ENCODE peak calls at places on chromosomes 6 and 20, in five cellular contexts. V is PC-9; Q is CD8-positive, alpha-beta T cell; P is upper lobe of right lung; M is activated T-cell treated with anti-CD3 and anti-CD28 coated beads for 24 hours. U is an unnamed sample.

GRCh38 chr6:125245523-125246264 is 56.1 kb downstream of the HDDC2 start:
- DNase-seq in M (no peak), Q (no peak), P (no peak), V (peak), U (no peak)

GRCh38 chr20:47727170-47727880 is 58.0 kb downstream of the SULF2 start:
- DNase-seq in Q (peak), M (peak), V (no peak), P (peak), U (peak)

GRCh38 chr6:79898076-79898475 is 49.3 kb downstream of the ELOVL4 start:
- DNase-seq in V (no peak), P (no peak), Q (no peak), M (no peak), U (no peak)

GRCh38 chr20:23884136-23884770 is 4.7 kb upstream of the CST5 start:
- DNase-seq in M (no peak), Q (no peak), P (no peak), V (peak), U (no peak)

GRCh38 chr6:33851959-33852358 is 48.2 kb upstream of the MLN start:
- DNase-seq in M (no peak), V (no peak), Q (peak), P (no peak), U (no peak)

GRCh38 chr20:10398834-10399369 is 35.1 kb downstream of the MKKS start:
- DNase-seq in M (no peak), P (no peak), Q (no peak), V (no peak), U (no peak)

GRCh38 chr6:90397929-90398674 is 101.5 kb upstream of the BACH2 start:
- DNase-seq in V (peak), Q (peak), P (no peak), M (peak), U (peak)

GRCh38 chr20:39563406-39563805 is 601.3 kb downstream of the DHX35 start:
- DNase-seq in P (no peak), V (no peak), M (no peak), Q (no peak), U (no peak)

GRCh38 chr20:868279-868678 is 34.8 kb downstream of the FAM110A start:
- DNase-seq in Q (no peak), V (no peak), M (no peak), P (no peak), U (no peak)

GRCh38 chr6:112833546-112834215 is 486.6 kb downstream of the RFPL4B start:
- DNase-seq in Q (no peak), M (no peak), V (no peak), P (no peak), U (no peak)

GRCh38 chr20:19659468-19659867 is 98.6 kb upstream of the RIN2 start:
- DNase-seq in M (no peak), P (no peak), V (no peak), Q (no peak), U (no peak)

GRCh38 chr6:170089937-170090335 is 200.9 kb downstream of the DLL1 start:
- DNase-seq in Q (no peak), M (no peak), V (no peak), P (peak), U (no peak)

GRCh38 chr20:2162125-2162822 is 60.6 kb downstream of the STK35 start:
- DNase-seq in Q (no peak), P (no peak), V (no peak), M (no peak), U (no peak)

GRCh38 chr6:150091466-150091865 is 22.5 kb upstream of the ULBP3 start:
- DNase-seq in P (no peak), Q (no peak), V (no peak), M (no peak), U (no peak)

GRCh38 chr6:92495246-92495645 is 924.1 kb downstream of the EPHA7 start:
- DNase-seq in M (no peak), Q (no peak), P (no peak), V (no peak), U (no peak)

GRCh38 chr20:47464380-47465101 is 37.1 kb upstream of the NCOA3 start:
- DNase-seq in V (peak), P (no peak), Q (no peak), M (no peak), U (no peak)

GRCh38 chr20:32206383-32207210 is 946 bp downstream of the PLAGL2 start:
- DNase-seq in P (no peak), V (peak), Q (no peak), M (no peak), U (no peak)

U was measured in activated naive CD4-positive, alpha-beta T cell.